ENCODE peak calls at places on chromosomes 12 and 14, in seven cellular contexts. E is A549, I is lung, B is lower lobe of right lung, W is left ventricle myocardium inferior, F is neuronal stem cell, C is neural progenitor cell. G is an unnamed sample.

GRCh38 chr14:68734231-68734732 is 58.6 kb downstream of the ZFP36L1 start:
- DNase-seq in E (no peak), I (no peak), B (no peak), W (no peak), F (no peak), C (no peak), G (peak; percentile 56)

GRCh38 chr12:108583971-108584370 is 13.9 kb downstream of the TMEM119 start:
- DNase-seq in E (no peak), I (no peak), B (no peak), W (no peak), F (no peak), C (peak; percentile 12), G (no peak)

GRCh38 chr12:62813031-62813829 is 121.7 kb downstream of the PPM1H start:
- DNase-seq in E (peak; percentile 58), I (peak; percentile 46), B (peak; percentile 80), W (peak; percentile 68), F (peak; percentile 62), C (peak; percentile 87), G (peak; percentile 61)

GRCh38 chr14:77306406-77307098 is 14.1 kb downstream of the POMT2 start:
- DNase-seq in E (no peak), I (no peak), B (no peak), W (no peak), F (no peak), C (peak; percentile 34), G (no peak)

GRCh38 chr14:22886500-22887259 is 3.7 kb downstream of the REM2 start:
- DNase-seq in E (peak; percentile 66), I (peak; percentile 84), B (peak; percentile 87), W (peak; percentile 71), F (peak; percentile 82), C (peak; percentile 89), G (peak; percentile 86)

GRCh38 chr14:85248881-85249635 is 280.9 kb upstream of the FLRT2 start:
- DNase-seq in E (no peak), I (no peak), B (no peak), W (no peak), F (no peak), C (no peak), G (no peak)

GRCh38 chr12:25187781-25188180 is 7.2 kb downstream of the DNAI7 start:
- DNase-seq in E (no peak), I (no peak), B (no peak), W (no peak), F (no peak), C (no peak), G (no peak)

GRCh38 chr14:57390806-57391562 is 598 bp downstream of the NAA30 start:
- DNase-seq in E (peak; percentile 14), I (no peak), B (peak; percentile 64), W (peak; percentile 25), F (peak; percentile 30), C (peak; percentile 65), G (peak; percentile 52)

GRCh38 chr12:48680861-48681260 is 1.2 kb downstream of the KANSL2 start:
- DNase-seq in E (no peak), I (no peak), B (no peak), W (no peak), F (no peak), C (no peak), G (no peak)

GRCh38 chr12:77888611-77889010 is 57.9 kb downstream of the NAV3 start:
- DNase-seq in E (peak; percentile 18), I (no peak), B (no peak), W (no peak), F (no peak), C (no peak), G (no peak)

GRCh38 chr14:100389497-100390104 is 66.5 kb downstream of the SLC25A47 start:
- DNase-seq in E (no peak), I (no peak), B (no peak), W (no peak), F (no peak), C (no peak), G (no peak)

GRCh38 chr12:24851816-24852337 is 97.0 kb downstream of the BCAT1 start:
- DNase-seq in E (no peak), I (no peak), B (no peak), W (no peak), F (no peak), C (no peak), G (no peak)

GRCh38 chr14:69288001-69288771 is 28.2 kb downstream of the GALNT16 start:
- DNase-seq in E (peak; percentile 46), I (no peak), B (no peak), W (peak; percentile 37), F (no peak), C (peak; percentile 60), G (no peak)

GRCh38 chr12:104866286-104866685 is 91.8 kb downstream of the SLC41A2 start:
- DNase-seq in E (no peak), I (no peak), B (no peak), W (no peak), F (no peak), C (no peak), G (no peak)

GRCh38 chr14:94767321-94767878 is 2.5 kb downstream of the GSC start:
- DNase-seq in E (no peak), I (no peak), B (no peak), W (no peak), F (no peak), C (peak; percentile 57), G (no peak)

GRCh38 chr12:74801625-74802024 is 264.0 kb downstream of the ATXN7L3B start:
- DNase-seq in E (no peak), I (no peak), B (no peak), W (no peak), F (no peak), C (no peak), G (no peak)

GRCh38 chr12:55982319-55982936 is 8.6 kb downstream of the RAB5B start:
- DNase-seq in E (no peak), I (no peak), B (no peak), W (no peak), F (no peak), C (no peak), G (peak; percentile 78)

GRCh38 chr12:26614217-26614616 is 218.8 kb downstream of the ITPR2 start:
- DNase-seq in E (no peak), I (no peak), B (no peak), W (no peak), F (peak; percentile 17), C (peak; percentile 53), G (peak; percentile 41)

GRCh38 chr14:104352493-104353220 is 214.3 kb downstream of the KIF26A start:
- DNase-seq in E (no peak), I (no peak), B (no peak), W (no peak), F (no peak), C (no peak), G (no peak)

GRCh38 chr12:31985832-31986231 is 26.6 kb downstream of the RESF1 start:
- DNase-seq in E (no peak), I (no peak), B (no peak), W (no peak), F (no peak), C (no peak), G (no peak)
- H3K9me3 ChIP-seq in E (peaks cover 34% of the 10 kb centered on the region), I (no peaks in the 10 kb centered on the region), B (peaks cover 16% of the 10 kb centered on the region), W (peaks cover 25% of the 10 kb centered on the region), F (peaks cover 35% of the 10 kb centered on the region), C (peaks cover 37% of the 10 kb centered on the region), G (peaks cover 26% of the 10 kb centered on the region)

GRCh38 chr12:52655251-52655650 is 3.2 kb upstream of the KRT2 start:
- DNase-seq in E (no peak), I (no peak), B (no peak), W (no peak), F (no peak), C (no peak), G (no peak)

GRCh38 chr12:52656616-52657015 is 4.6 kb upstream of the KRT2 start:
- DNase-seq in E (no peak), I (no peak), B (no peak), W (no peak), F (no peak), C (no peak), G (no peak)

GRCh38 chr12:52658196-52658595 is 6.2 kb upstream of the KRT2 start:
- DNase-seq in E (no peak), I (no peak), B (no peak), W (no peak), F (no peak), C (no peak), G (no peak)

GRCh38 chr12:52657305-52657902 is 5.4 kb upstream of the KRT2 start:
- DNase-seq in E (no peak), I (no peak), B (no peak), W (no peak), F (no peak), C (no peak), G (no peak)

GRCh38 chr12:52655720-52656124 is 3.7 kb upstream of the KRT2 start:
- DNase-seq in E (no peak), I (peak; percentile 38), B (peak; percentile 60), W (no peak), F (no peak), C (no peak), G (no peak)
- H3K27ac ChIP-seq in E (no peak overlapping the region), I (no peak overlapping the region), B (no peak overlapping the region), W (no peak overlapping the region), F (no peak overlapping the region), C (no peak overlapping the region), G (no peak overlapping the region)

GRCh38 chr12:5497329-5498058 is 65.6 kb downstream of the NTF3 start:
- DNase-seq in E (no peak), I (no peak), B (no peak), W (no peak), F (no peak), C (no peak), G (no peak)

GRCh38 chr12:5498081-5498480 is 66.2 kb downstream of the NTF3 start:
- DNase-seq in E (no peak), I (no peak), B (no peak), W (no peak), F (no peak), C (no peak), G (no peak)

GRCh38 chr12:5499566-5500325 is 67.8 kb downstream of the NTF3 start:
- DNase-seq in E (no peak), I (no peak), B (no peak), W (no peak), F (no peak), C (no peak), G (no peak)

GRCh38 chr12:5498806-5499205 is 66.9 kb downstream of the NTF3 start:
- DNase-seq in E (no peak), I (no peak), B (no peak), W (no peak), F (no peak), C (no peak), G (no peak)

DNA sequence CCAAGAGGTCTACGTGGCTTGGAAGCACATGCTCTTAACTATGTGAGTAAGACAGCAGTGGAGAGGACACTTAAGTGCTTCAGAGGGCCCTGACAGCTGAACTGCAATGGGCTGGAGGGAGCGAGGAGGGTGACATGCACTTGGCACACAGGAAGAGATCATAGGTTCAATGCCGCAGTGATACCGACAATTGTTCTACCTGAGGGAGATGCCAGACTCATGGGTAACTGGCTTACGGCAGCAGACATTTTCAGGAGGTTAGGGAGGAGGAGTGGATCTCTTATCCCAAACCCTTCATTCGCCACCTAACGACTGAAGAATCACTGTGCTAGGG is 68.4 kb downstream of the NTF3 start:
- DNase-seq in E (no peak), I (no peak), B (no peak), W (no peak), F (no peak), C (no peak), G (no peak)
- H3K4me1 ChIP-seq in E (no peaks in the 10 kb centered on the region), I (no peaks in the 10 kb centered on the region), B (no peaks in the 10 kb centered on the region), W (no peaks in the 10 kb centered on the region), F (no peaks in the 10 kb centered on the region), C (peaks cover 8% of the 10 kb centered on the region), G (peaks cover 10% of the 10 kb centered on the region)

DNA sequence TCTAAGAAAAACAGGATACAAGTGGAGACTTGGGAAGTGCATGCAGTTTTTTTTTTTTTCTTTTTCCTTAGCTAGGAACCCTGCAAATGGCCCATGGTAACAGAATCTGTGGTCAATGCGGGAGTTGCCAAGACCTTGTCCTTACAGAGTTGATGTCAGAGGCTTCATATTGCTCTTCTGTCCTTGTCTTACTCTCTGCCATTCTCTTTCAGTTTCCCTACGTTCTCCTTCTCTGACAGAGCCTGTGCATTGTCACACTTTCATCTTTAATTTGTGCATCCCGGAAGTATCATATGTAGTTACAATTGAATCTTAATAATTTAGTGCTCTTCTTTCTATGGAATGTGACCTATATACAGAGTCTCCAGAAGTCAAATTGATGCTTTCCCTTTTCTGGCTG is 986.9 kb downstream of the TMEM121 start:
- DNase-seq in E (no peak), I (no peak), B (no peak), W (no peak), F (no peak), C (no peak), G (no peak)
- H3K9me3 ChIP-seq in E (no peaks in the 10 kb centered on the region), I (no peaks in the 10 kb centered on the region), B (no peaks in the 10 kb centered on the region), W (no peaks in the 10 kb centered on the region), F (peaks cover 36% of the 10 kb centered on the region), C (peaks cover 14% of the 10 kb centered on the region), G (no peaks in the 10 kb centered on the region)

G was measured in OCI-LY7.